ENCODE peak calls at places on chromosomes 5 and 9, in eight cellular contexts. One of them, this sample, is unnamed.
A peak's percentile ranks its signal among the peaks of the same experiment; 100 is the strongest.

GRCh38 chr9:35771943-35772342 is 17.9 kb upstream of the MSMP start:
- DNase-seq in stimulated activated CD8-positive, alpha-beta memory T cell treated with anti-CD3 and anti-CD28 coated beads, Interleukin-12 subunit alpha, Interleukin-12 subunit beta, amount 100 ng/mL, for 4 hours: no peak
- DNase-seq in HCT116: no peak
- DNase-seq in left ventricle myocardium inferior: no peak
- DNase-seq in small intestine: peak; percentile 95
- DNase-seq in RCC 7860: peak; percentile 17
- DNase-seq in MV-4-11: no peak
- DNase-seq in EH: no peak
- DNase-seq in this sample: no peak

GRCh38 chr5:87081511-87082372 is 185.9 kb upstream of the RASA1 start:
- DNase-seq in stimulated activated CD8-positive, alpha-beta memory T cell treated with anti-CD3 and anti-CD28 coated beads, Interleukin-12 subunit alpha, Interleukin-12 subunit beta, amount 100 ng/mL, for 4 hours: peak; percentile 13
- DNase-seq in HCT116: no peak
- DNase-seq in left ventricle myocardium inferior: no peak
- DNase-seq in small intestine: peak; percentile 61
- DNase-seq in RCC 7860: no peak
- DNase-seq in MV-4-11: peak; percentile 96
- DNase-seq in EH: no peak
- DNase-seq in this sample: no peak

GRCh38 chr5:32008746-32009145 is 165.4 kb downstream of the GOLPH3 start:
- DNase-seq in stimulated activated CD8-positive, alpha-beta memory T cell treated with anti-CD3 and anti-CD28 coated beads, Interleukin-12 subunit alpha, Interleukin-12 subunit beta, amount 100 ng/mL, for 4 hours: no peak
- DNase-seq in HCT116: no peak
- DNase-seq in left ventricle myocardium inferior: no peak
- DNase-seq in small intestine: no peak
- DNase-seq in RCC 7860: no peak
- DNase-seq in MV-4-11: no peak
- DNase-seq in EH: no peak
- DNase-seq in this sample: no peak

GRCh38 chr9:111023090-111023489 is 15.2 kb downstream of the LPAR1 start:
- DNase-seq in stimulated activated CD8-positive, alpha-beta memory T cell treated with anti-CD3 and anti-CD28 coated beads, Interleukin-12 subunit alpha, Interleukin-12 subunit beta, amount 100 ng/mL, for 4 hours: no peak
- DNase-seq in HCT116: no peak
- DNase-seq in left ventricle myocardium inferior: no peak
- DNase-seq in small intestine: no peak
- DNase-seq in RCC 7860: no peak
- DNase-seq in MV-4-11: no peak
- DNase-seq in EH: no peak
- DNase-seq in this sample: no peak

GRCh38 chr5:150000990-150001659 is 586 bp downstream of the HMGXB3 start:
- DNase-seq in stimulated activated CD8-positive, alpha-beta memory T cell treated with anti-CD3 and anti-CD28 coated beads, Interleukin-12 subunit alpha, Interleukin-12 subunit beta, amount 100 ng/mL, for 4 hours: peak; percentile 17
- DNase-seq in HCT116: no peak
- DNase-seq in left ventricle myocardium inferior: peak; percentile 32
- DNase-seq in small intestine: peak; percentile 46
- DNase-seq in RCC 7860: no peak
- DNase-seq in MV-4-11: peak; percentile 30
- DNase-seq in EH: peak; percentile 59
- DNase-seq in this sample: peak; percentile 55

GRCh38 chr9:1869843-1870242 is 145.3 kb upstream of the SMARCA2 start:
- DNase-seq in stimulated activated CD8-positive, alpha-beta memory T cell treated with anti-CD3 and anti-CD28 coated beads, Interleukin-12 subunit alpha, Interleukin-12 subunit beta, amount 100 ng/mL, for 4 hours: no peak
- DNase-seq in HCT116: peak; percentile 7
- DNase-seq in left ventricle myocardium inferior: no peak
- DNase-seq in small intestine: peak; percentile 5
- DNase-seq in RCC 7860: no peak
- DNase-seq in MV-4-11: no peak
- DNase-seq in EH: peak; percentile 3
- DNase-seq in this sample: no peak

GRCh38 chr5:138981131-138981530 is 106.0 kb upstream of the LRRTM2 start:
- DNase-seq in stimulated activated CD8-positive, alpha-beta memory T cell treated with anti-CD3 and anti-CD28 coated beads, Interleukin-12 subunit alpha, Interleukin-12 subunit beta, amount 100 ng/mL, for 4 hours: no peak
- DNase-seq in HCT116: no peak
- DNase-seq in left ventricle myocardium inferior: no peak
- DNase-seq in small intestine: no peak
- DNase-seq in RCC 7860: peak; percentile 80
- DNase-seq in MV-4-11: no peak
- DNase-seq in EH: peak; percentile 89
- DNase-seq in this sample: peak; percentile 78

GRCh38 chr5:157949520-157949919 is 90.6 kb upstream of the CLINT1 start:
- DNase-seq in stimulated activated CD8-positive, alpha-beta memory T cell treated with anti-CD3 and anti-CD28 coated beads, Interleukin-12 subunit alpha, Interleukin-12 subunit beta, amount 100 ng/mL, for 4 hours: no peak
- DNase-seq in HCT116: no peak
- DNase-seq in left ventricle myocardium inferior: no peak
- DNase-seq in small intestine: peak; percentile 88
- DNase-seq in RCC 7860: no peak
- DNase-seq in MV-4-11: no peak
- DNase-seq in EH: no peak
- DNase-seq in this sample: no peak

GRCh38 chr9:121353246-121353975 is 16.6 kb downstream of the STOM start:
- DNase-seq in stimulated activated CD8-positive, alpha-beta memory T cell treated with anti-CD3 and anti-CD28 coated beads, Interleukin-12 subunit alpha, Interleukin-12 subunit beta, amount 100 ng/mL, for 4 hours: peak; percentile 49
- DNase-seq in HCT116: no peak
- DNase-seq in left ventricle myocardium inferior: no peak
- DNase-seq in small intestine: peak; percentile 72
- DNase-seq in RCC 7860: no peak
- DNase-seq in MV-4-11: peak; percentile 32
- DNase-seq in EH: no peak
- DNase-seq in this sample: no peak

GRCh38 chr9:110126986-110127864 is 80.7 kb downstream of the C9orf152 start:
- DNase-seq in stimulated activated CD8-positive, alpha-beta memory T cell treated with anti-CD3 and anti-CD28 coated beads, Interleukin-12 subunit alpha, Interleukin-12 subunit beta, amount 100 ng/mL, for 4 hours: no peak
- DNase-seq in HCT116: no peak
- DNase-seq in left ventricle myocardium inferior: peak; percentile 80
- DNase-seq in small intestine: peak; percentile 45
- DNase-seq in RCC 7860: peak; percentile 67
- DNase-seq in MV-4-11: no peak
- DNase-seq in EH: peak; percentile 93
- DNase-seq in this sample: no peak

GRCh38 chr5:95859327-95860060 is 37.0 kb upstream of the GLRX start:
- DNase-seq in stimulated activated CD8-positive, alpha-beta memory T cell treated with anti-CD3 and anti-CD28 coated beads, Interleukin-12 subunit alpha, Interleukin-12 subunit beta, amount 100 ng/mL, for 4 hours: no peak
- DNase-seq in HCT116: no peak
- DNase-seq in left ventricle myocardium inferior: no peak
- DNase-seq in small intestine: no peak
- DNase-seq in RCC 7860: peak; percentile 56
- DNase-seq in MV-4-11: no peak
- DNase-seq in EH: no peak
- DNase-seq in this sample: no peak

GRCh38 chr5:135116146-135116545 is 82.1 kb upstream of the PITX1 start:
- DNase-seq in stimulated activated CD8-positive, alpha-beta memory T cell treated with anti-CD3 and anti-CD28 coated beads, Interleukin-12 subunit alpha, Interleukin-12 subunit beta, amount 100 ng/mL, for 4 hours: no peak
- DNase-seq in HCT116: no peak
- DNase-seq in left ventricle myocardium inferior: peak; percentile 25
- DNase-seq in small intestine: no peak
- DNase-seq in RCC 7860: no peak
- DNase-seq in MV-4-11: peak; percentile 95
- DNase-seq in EH: no peak
- DNase-seq in this sample: no peak

GRCh38 chr5:61881821-61882220 is 424.2 kb upstream of the KIF2A start:
- DNase-seq in stimulated activated CD8-positive, alpha-beta memory T cell treated with anti-CD3 and anti-CD28 coated beads, Interleukin-12 subunit alpha, Interleukin-12 subunit beta, amount 100 ng/mL, for 4 hours: no peak
- DNase-seq in HCT116: no peak
- DNase-seq in left ventricle myocardium inferior: no peak
- DNase-seq in small intestine: no peak
- DNase-seq in RCC 7860: peak; percentile 49
- DNase-seq in MV-4-11: no peak
- DNase-seq in EH: peak; percentile 43
- DNase-seq in this sample: no peak

This sample was measured in AG08395.